ENCODE peak calls at places on chromosomes 16 and 17, in six cellular contexts. One of them, this sample, is unnamed.

GRCh38 chr16:76577003-76577402 is 299.8 kb downstream of the CNTNAP4 start:
- DNase-seq in K562: no peak
- DNase-seq in HCT116: no peak
- DNase-seq in GM12878: peak
- DNase-seq in HepG2: no peak
- DNase-seq in H1: no peak
- DNase-seq in this sample: no peak

GRCh38 chr16:29007865-29008593 is 23.2 kb downstream of the LAT start:
- DNase-seq in HepG2: no peak
- DNase-seq in H1: no peak
- DNase-seq in K562: peak
- DNase-seq in HCT116: no peak
- DNase-seq in GM12878: no peak
- DNase-seq in this sample: no peak

GRCh38 chr16:66103245-66103644 is 263.2 kb upstream of the CDH5 start:
- DNase-seq in HCT116: no peak
- DNase-seq in H1: no peak
- DNase-seq in HepG2: peak
- DNase-seq in K562: no peak
- DNase-seq in GM12878: no peak
- DNase-seq in this sample: no peak

GRCh38 chr16:85563031-85563430 is 50.1 kb upstream of the GSE1 start:
- DNase-seq in HepG2: no peak
- DNase-seq in K562: no peak
- DNase-seq in H1: no peak
- DNase-seq in GM12878: no peak
- DNase-seq in HCT116: no peak
- DNase-seq in this sample: no peak

GRCh38 chr16:53955221-53955875 is 251.4 kb downstream of the FTO start:
- DNase-seq in HCT116: no peak
- DNase-seq in H1: no peak
- DNase-seq in K562: no peak
- DNase-seq in GM12878: no peak
- DNase-seq in HepG2: no peak
- DNase-seq in this sample: no peak

GRCh38 chr16:2719328-2720062 is 529 bp downstream of the PRSS27 start:
- DNase-seq in HepG2: peak
- DNase-seq in H1: no peak
- DNase-seq in K562: no peak
- DNase-seq in HCT116: no peak
- DNase-seq in GM12878: no peak
- DNase-seq in this sample: no peak

GRCh38 chr16:30110661-30111060 is 2.7 kb downstream of the GDPD3 start:
- DNase-seq in HCT116: no peak
- DNase-seq in H1: no peak
- DNase-seq in K562: no peak
- DNase-seq in HepG2: no peak
- DNase-seq in GM12878: no peak
- DNase-seq in this sample: no peak

GRCh38 chr16:57997528-57998265 is 2.8 kb downstream of the ZNF319 start:
- DNase-seq in H1: no peak
- DNase-seq in GM12878: no peak
- DNase-seq in HepG2: no peak
- DNase-seq in HCT116: no peak
- DNase-seq in K562: no peak
- DNase-seq in this sample: no peak

GRCh38 chr16:67760831-67761230 is 41.7 kb upstream of the GFOD2 start:
- DNase-seq in HCT116: no peak
- DNase-seq in GM12878: no peak
- DNase-seq in K562: no peak
- DNase-seq in H1: no peak
- DNase-seq in HepG2: no peak
- DNase-seq in this sample: no peak

GRCh38 chr16:27330542-27330941 is 16.8 kb downstream of the IL4R start:
- DNase-seq in GM12878: no peak
- DNase-seq in HCT116: no peak
- DNase-seq in HepG2: no peak
- DNase-seq in K562: no peak
- DNase-seq in H1: no peak
- DNase-seq in this sample: no peak

GRCh38 chr17:62692721-62693431 is 65.4 kb downstream of the MRC2 start:
- DNase-seq in H1: peak
- DNase-seq in GM12878: no peak
- DNase-seq in K562: peak
- DNase-seq in HCT116: no peak
- DNase-seq in HepG2: peak
- DNase-seq in this sample: peak

GRCh38 chr17:10261098-10261497 is 62.7 kb upstream of the GAS7 start:
- DNase-seq in K562: no peak
- DNase-seq in GM12878: no peak
- DNase-seq in HCT116: no peak
- DNase-seq in H1: no peak
- DNase-seq in HepG2: no peak
- DNase-seq in this sample: no peak

GRCh38 chr17:77503916-77504651 is 363.3 kb downstream of the SEC14L1 start:
- DNase-seq in K562: no peak
- DNase-seq in H1: no peak
- DNase-seq in HepG2: no peak
- DNase-seq in HCT116: no peak
- DNase-seq in GM12878: no peak
- DNase-seq in this sample: peak

GRCh38 chr17:82740906-82741759 is 5.7 kb downstream of the FN3K start:
- DNase-seq in HepG2: peak
- DNase-seq in HCT116: no peak
- DNase-seq in GM12878: no peak
- DNase-seq in K562: peak
- DNase-seq in H1: no peak
- DNase-seq in this sample: no peak

GRCh38 chr16:50457423-50457822 is 88.6 kb upstream of the BRD7 start:
- DNase-seq in H1: no peak
- DNase-seq in GM12878: no peak
- DNase-seq in HepG2: no peak
- DNase-seq in K562: no peak
- DNase-seq in HCT116: no peak
- DNase-seq in this sample: no peak

GRCh38 chr16:81316176-81316496 is 1.4 kb downstream of the GAN start:
- DNase-seq in HepG2: no peak
- DNase-seq in GM12878: no peak
- DNase-seq in H1: no peak
- DNase-seq in HCT116: no peak
- DNase-seq in K562: peak
- DNase-seq in this sample: no peak

GRCh38 chr16:11049396-11050059 is 105.2 kb downstream of the CLEC16A start:
- DNase-seq in H1: no peak
- DNase-seq in K562: no peak
- DNase-seq in GM12878: no peak
- DNase-seq in HCT116: no peak
- DNase-seq in HepG2: peak
- DNase-seq in this sample: no peak

GRCh38 chr17:386145-386876 is 33.7 kb upstream of the RPH3AL start:
- DNase-seq in GM12878: no peak
- DNase-seq in K562: peak
- DNase-seq in HepG2: peak
- DNase-seq in HCT116: peak
- DNase-seq in H1: peak
- DNase-seq in this sample: peak

GRCh38 chr17:29034510-29034909 is 8.4 kb upstream of the PIPOX start:
- DNase-seq in H1: no peak
- DNase-seq in GM12878: no peak
- DNase-seq in HepG2: no peak
- DNase-seq in K562: no peak
- DNase-seq in HCT116: no peak
- DNase-seq in this sample: no peak

GRCh38 chr17:29039764-29040598 is 3.0 kb upstream of the PIPOX start:
- DNase-seq in H1: no peak
- DNase-seq in K562: no peak
- DNase-seq in HepG2: no peak
- DNase-seq in HCT116: no peak
- DNase-seq in GM12878: no peak
- DNase-seq in this sample: no peak

GRCh38 chr17:29037739-29038465 is 5.0 kb upstream of the PIPOX start:
- DNase-seq in HepG2: no peak
- DNase-seq in GM12878: no peak
- DNase-seq in K562: no peak
- DNase-seq in H1: no peak
- DNase-seq in HCT116: no peak
- DNase-seq in this sample: peak

GRCh38 chr17:29038511-29039300 is 4.2 kb upstream of the PIPOX start:
- DNase-seq in K562: no peak
- DNase-seq in HepG2: no peak
- DNase-seq in H1: no peak
- DNase-seq in HCT116: no peak
- DNase-seq in GM12878: no peak
- DNase-seq in this sample: peak

DNA sequence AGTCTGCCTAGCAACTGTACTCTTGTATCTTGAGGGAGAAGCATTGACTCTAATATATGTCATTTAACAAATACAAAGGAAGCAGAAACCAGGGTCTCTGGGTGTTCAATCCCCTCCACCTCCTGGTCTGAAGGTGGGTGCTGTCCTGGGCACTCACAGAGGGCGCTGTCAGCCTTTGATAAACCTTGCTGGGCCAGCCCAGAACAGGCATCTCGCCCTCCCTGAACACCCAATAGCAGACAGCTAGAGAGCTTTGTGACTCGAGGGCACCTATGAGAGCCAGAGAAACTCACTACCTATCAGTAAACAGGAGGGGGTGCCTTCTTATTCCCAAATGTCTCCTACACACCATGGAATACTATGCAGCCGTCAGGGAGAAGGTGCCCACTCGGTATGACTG is 6.4 kb upstream of the PIPOX start:
- DNase-seq in H1: no peak
- DNase-seq in HepG2: no peak
- DNase-seq in GM12878: no peak
- DNase-seq in K562: no peak
- DNase-seq in HCT116: no peak
- DNase-seq in this sample: no peak
- TF ChIP-seq CTCF in H1: peak
- TF ChIP-seq CTCF in HepG2: peak
- TF ChIP-seq CTCF in GM12878: no peak
- TF ChIP-seq CTCF in K562: no peak
- TF ChIP-seq CTCF in HCT116: no peak
- TF ChIP-seq CTCF in this sample: no peak

GRCh38 chr16:56972403-56972802 is 10.7 kb downstream of the CETP start:
- DNase-seq in K562: no peak
- DNase-seq in HCT116: no peak
- DNase-seq in H1: no peak
- DNase-seq in GM12878: no peak
- DNase-seq in HepG2: no peak
- DNase-seq in this sample: no peak

GRCh38 chr16:56971768-56972043 is 10.0 kb downstream of the CETP start:
- DNase-seq in HCT116: no peak
- DNase-seq in K562: no peak
- DNase-seq in HepG2: no peak
- DNase-seq in GM12878: no peak
- DNase-seq in H1: no peak
- DNase-seq in this sample: no peak

GRCh38 chr16:56974549-56975300 is 13.0 kb downstream of the CETP start:
- DNase-seq in K562: no peak
- DNase-seq in GM12878: no peak
- DNase-seq in H1: no peak
- DNase-seq in HCT116: no peak
- DNase-seq in HepG2: no peak
- DNase-seq in this sample: no peak

GRCh38 chr16:56970934-56971767 is 9.4 kb downstream of the CETP start:
- DNase-seq in H1: no peak
- DNase-seq in GM12878: peak
- DNase-seq in HepG2: no peak
- DNase-seq in HCT116: no peak
- DNase-seq in K562: no peak
- DNase-seq in this sample: no peak

GRCh38 chr16:56972898-56973689 is 11.3 kb downstream of the CETP start:
- DNase-seq in HCT116: no peak
- DNase-seq in HepG2: peak
- DNase-seq in K562: no peak
- DNase-seq in H1: no peak
- DNase-seq in GM12878: no peak
- DNase-seq in this sample: no peak
- TF ChIP-seq YY1 in HCT116: no peak
- TF ChIP-seq YY1 in HepG2: peak
- TF ChIP-seq YY1 in K562: no peak
- TF ChIP-seq YY1 in H1: no peak
- TF ChIP-seq YY1 in GM12878: no peak
- TF ChIP-seq YY1 in this sample: no peak

GRCh38 chr17:3735515-3735914 is 11.8 kb downstream of the HASPIN start:
- DNase-seq in K562: no peak
- DNase-seq in H1: no peak
- DNase-seq in HepG2: no peak
- DNase-seq in HCT116: no peak
- DNase-seq in GM12878: no peak
- DNase-seq in this sample: no peak

GRCh38 chr17:3729881-3730280 is 6.2 kb downstream of the HASPIN start:
- DNase-seq in H1: no peak
- DNase-seq in K562: no peak
- DNase-seq in HepG2: no peak
- DNase-seq in HCT116: no peak
- DNase-seq in GM12878: no peak
- DNase-seq in this sample: no peak

GRCh38 chr17:3730881-3731429 is 7.3 kb downstream of the HASPIN start:
- DNase-seq in H1: no peak
- DNase-seq in K562: no peak
- DNase-seq in GM12878: no peak
- DNase-seq in HepG2: no peak
- DNase-seq in HCT116: no peak
- DNase-seq in this sample: no peak

GRCh38 chr17:3727041-3727440 is 3.3 kb downstream of the HASPIN start:
- DNase-seq in H1: no peak
- DNase-seq in GM12878: peak
- DNase-seq in K562: no peak
- DNase-seq in HCT116: no peak
- DNase-seq in HepG2: no peak
- DNase-seq in this sample: no peak

GRCh38 chr17:3732171-3732570 is 8.5 kb downstream of the HASPIN start:
- DNase-seq in GM12878: peak
- DNase-seq in K562: peak
- DNase-seq in HepG2: peak
- DNase-seq in HCT116: no peak
- DNase-seq in H1: no peak
- DNase-seq in this sample: no peak
- TF ChIP-seq CTCF in GM12878: peak
- TF ChIP-seq CTCF in K562: peak
- TF ChIP-seq CTCF in HepG2: peak
- TF ChIP-seq CTCF in HCT116: no peak
- TF ChIP-seq CTCF in H1: no peak
- TF ChIP-seq CTCF in this sample: no peak

DNA sequence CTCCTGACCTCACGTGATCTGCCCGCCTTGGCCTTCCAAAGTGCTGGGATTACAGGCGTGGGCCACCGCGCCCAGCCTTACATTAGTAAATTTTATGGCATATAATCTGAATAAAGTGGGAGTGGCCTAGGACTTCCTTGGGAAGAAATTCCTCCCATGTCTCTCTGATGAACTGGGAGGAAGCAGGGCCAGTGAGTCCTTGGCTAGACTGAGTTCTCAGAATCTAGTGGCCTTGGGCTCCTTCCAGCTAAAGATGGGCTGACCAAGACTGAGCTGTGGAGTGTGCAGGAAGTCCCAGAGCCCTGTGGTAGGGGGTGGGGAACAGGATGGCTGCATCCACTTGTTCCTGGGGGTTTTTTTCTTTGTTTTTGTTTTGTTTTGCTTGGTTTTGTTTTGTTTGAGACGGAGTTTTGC is 10.0 kb upstream of the NAGLU start:
- DNase-seq in GM12878: no peak
- DNase-seq in H1: no peak
- DNase-seq in HepG2: no peak
- DNase-seq in K562: no peak
- DNase-seq in HCT116: no peak
- DNase-seq in this sample: no peak
- TF ChIP-seq YY1 in GM12878: no peak
- TF ChIP-seq YY1 in H1: no peak
- TF ChIP-seq YY1 in HepG2: no peak
- TF ChIP-seq YY1 in K562: no peak
- TF ChIP-seq YY1 in HCT116: no peak
- TF ChIP-seq YY1 in this sample: no peak